ENCODE peak calls at places on chromosomes 4 and X, in four cellular contexts. One of them, this sample, is unnamed.

GRCh38 chrX:14398725-14399124 is 130.6 kb upstream of the GLRA2 start:
- DNase-seq in effector memory CD8-positive, alpha-beta T cell: no peak
- DNase-seq in iris pigment epithelial cell: peak
- DNase-seq in MM.1S: no peak
- DNase-seq in this sample: no peak

GRCh38 chr4:16224669-16225068 is 1.6 kb downstream of the TAPT1 start:
- DNase-seq in effector memory CD8-positive, alpha-beta T cell: no peak
- DNase-seq in iris pigment epithelial cell: no peak
- DNase-seq in MM.1S: no peak
- DNase-seq in this sample: no peak

GRCh38 chrX:15948318-15948660 is 93.7 kb upstream of the AP1S2 start:
- DNase-seq in effector memory CD8-positive, alpha-beta T cell: no peak
- DNase-seq in iris pigment epithelial cell: no peak
- DNase-seq in MM.1S: no peak
- DNase-seq in this sample: no peak

GRCh38 chr4:186851291-186852077 is 127.8 kb upstream of the FAT1 start:
- DNase-seq in effector memory CD8-positive, alpha-beta T cell: no peak
- DNase-seq in iris pigment epithelial cell: no peak
- DNase-seq in MM.1S: no peak
- DNase-seq in this sample: no peak

GRCh38 chr4:133154725-133155124 is 5.6 kb downstream of the PCDH10 start:
- DNase-seq in effector memory CD8-positive, alpha-beta T cell: no peak
- DNase-seq in iris pigment epithelial cell: peak
- DNase-seq in MM.1S: peak
- DNase-seq in this sample: no peak

GRCh38 chr4:151195801-151196200 is 81.2 kb upstream of the PRSS48 start:
- DNase-seq in effector memory CD8-positive, alpha-beta T cell: no peak
- DNase-seq in iris pigment epithelial cell: peak
- DNase-seq in MM.1S: no peak
- DNase-seq in this sample: no peak

GRCh38 chrX:120023259-120023658 is 54.2 kb downstream of the RHOXF2B start:
- DNase-seq in effector memory CD8-positive, alpha-beta T cell: no peak
- DNase-seq in iris pigment epithelial cell: no peak
- DNase-seq in MM.1S: no peak
- DNase-seq in this sample: no peak

GRCh38 chrX:118736394-118737010 is 9.1 kb downstream of the IL13RA1 start:
- DNase-seq in effector memory CD8-positive, alpha-beta T cell: no peak
- DNase-seq in iris pigment epithelial cell: peak
- DNase-seq in MM.1S: peak
- DNase-seq in this sample: no peak

GRCh38 chrX:134685662-134686061 is 27.4 kb upstream of the PLAC1 start:
- DNase-seq in effector memory CD8-positive, alpha-beta T cell: no peak
- DNase-seq in iris pigment epithelial cell: peak
- DNase-seq in MM.1S: no peak
- DNase-seq in this sample: no peak

GRCh38 chr4:6720202-6720699 is 4.3 kb downstream of the BLOC1S4 start:
- DNase-seq in effector memory CD8-positive, alpha-beta T cell: peak
- DNase-seq in iris pigment epithelial cell: peak
- DNase-seq in MM.1S: peak
- DNase-seq in this sample: peak

GRCh38 chr4:54382623-54383022 is 153.5 kb downstream of the PDGFRA start:
- DNase-seq in effector memory CD8-positive, alpha-beta T cell: no peak
- DNase-seq in iris pigment epithelial cell: no peak
- DNase-seq in MM.1S: no peak
- DNase-seq in this sample: no peak

GRCh38 chr4:87353592-87353991 is 30.9 kb upstream of the HSD17B13 start:
- DNase-seq in effector memory CD8-positive, alpha-beta T cell: peak
- DNase-seq in iris pigment epithelial cell: peak
- DNase-seq in MM.1S: peak
- DNase-seq in this sample: no peak

GRCh38 chr4:47122592-47123291 is 91.4 kb downstream of the GABRB1 start:
- DNase-seq in effector memory CD8-positive, alpha-beta T cell: peak
- DNase-seq in iris pigment epithelial cell: peak
- DNase-seq in MM.1S: peak
- DNase-seq in this sample: peak

GRCh38 chr4:59062970-59063369 is 1952.8 kb upstream of the IGFBP7 start:
- DNase-seq in effector memory CD8-positive, alpha-beta T cell: no peak
- DNase-seq in iris pigment epithelial cell: no peak
- DNase-seq in MM.1S: no peak
- DNase-seq in this sample: no peak

GRCh38 chr4:110195561-110196205 is 2.7 kb downstream of the ELOVL6 start:
- DNase-seq in effector memory CD8-positive, alpha-beta T cell: no peak
- DNase-seq in iris pigment epithelial cell: peak
- DNase-seq in MM.1S: no peak
- DNase-seq in this sample: no peak

GRCh38 chr4:88230399-88230798 is 54.0 kb downstream of the PPM1K start:
- DNase-seq in effector memory CD8-positive, alpha-beta T cell: no peak
- DNase-seq in iris pigment epithelial cell: no peak
- DNase-seq in MM.1S: no peak
- DNase-seq in this sample: no peak

GRCh38 chrX:63128509-63128908 is 222.6 kb downstream of the SPIN4 start:
- DNase-seq in effector memory CD8-positive, alpha-beta T cell: no peak
- DNase-seq in iris pigment epithelial cell: peak
- DNase-seq in MM.1S: peak
- DNase-seq in this sample: peak

GRCh38 chrX:1851527-1851926 is 236.7 kb downstream of the ASMT start:
- DNase-seq in effector memory CD8-positive, alpha-beta T cell: no peak
- DNase-seq in iris pigment epithelial cell: no peak
- DNase-seq in MM.1S: no peak
- DNase-seq in this sample: no peak

GRCh38 chr4:173417833-173418232 is 18.9 kb upstream of the SCRG1 start:
- DNase-seq in effector memory CD8-positive, alpha-beta T cell: no peak
- DNase-seq in iris pigment epithelial cell: no peak
- DNase-seq in MM.1S: no peak
- DNase-seq in this sample: no peak

GRCh38 chrX:118116308-118117068 is at the start of gene KLHL13:
- DNase-seq in effector memory CD8-positive, alpha-beta T cell: no peak
- DNase-seq in iris pigment epithelial cell: peak
- DNase-seq in MM.1S: no peak
- DNase-seq in this sample: peak

GRCh38 chr4:56799291-56799823 is 22.1 kb downstream of the SPINK2 start:
- DNase-seq in effector memory CD8-positive, alpha-beta T cell: no peak
- DNase-seq in iris pigment epithelial cell: no peak
- DNase-seq in MM.1S: no peak
- DNase-seq in this sample: no peak

GRCh38 chr4:16505726-16506125 is 279.5 kb upstream of the TAPT1 start:
- DNase-seq in effector memory CD8-positive, alpha-beta T cell: no peak
- DNase-seq in iris pigment epithelial cell: no peak
- DNase-seq in MM.1S: no peak
- DNase-seq in this sample: no peak

GRCh38 chrX:141642979-141643378 is 53.5 kb downstream of the SPANXA2 start:
- DNase-seq in effector memory CD8-positive, alpha-beta T cell: no peak
- DNase-seq in iris pigment epithelial cell: peak
- DNase-seq in MM.1S: no peak
- DNase-seq in this sample: no peak

GRCh38 chrX:11758400-11759171 is 549 bp downstream of the MSL3 start:
- DNase-seq in effector memory CD8-positive, alpha-beta T cell: peak
- DNase-seq in iris pigment epithelial cell: peak
- DNase-seq in MM.1S: peak
- DNase-seq in this sample: peak

GRCh38 chr4:5942947-5943346 is 50.1 kb upstream of the CRMP1 start:
- DNase-seq in effector memory CD8-positive, alpha-beta T cell: no peak
- DNase-seq in iris pigment epithelial cell: no peak
- DNase-seq in MM.1S: no peak
- DNase-seq in this sample: no peak

GRCh38 chr4:8607603-8608481 is 15.3 kb downstream of the CPZ start:
- DNase-seq in effector memory CD8-positive, alpha-beta T cell: no peak
- DNase-seq in iris pigment epithelial cell: no peak
- DNase-seq in MM.1S: peak
- DNase-seq in this sample: no peak

GRCh38 chrX:66919280-66919832 is 280.5 kb upstream of the EDA2R start:
- DNase-seq in effector memory CD8-positive, alpha-beta T cell: no peak
- DNase-seq in iris pigment epithelial cell: no peak
- DNase-seq in MM.1S: no peak
- DNase-seq in this sample: no peak

This sample was measured in right lobe of liver.